ENCODE peak calls at places on chromosomes 4 and X, in seven cellular contexts. I, G, U, C, Q, R and O are unnamed samples. For H3K4me1, the result is how much of the 10 kb centered on the place peaks cover.

GRCh38 chr4:87910795-87911194 is 64.7 kb upstream of the SPP1 start:
- DNase-seq in U (no peak), G (no peak), I (no peak), Q (no peak), R (no peak), C (no peak), O (no peak)

GRCh38 chr4:76987153-76987562 is 37.6 kb downstream of the SEPTIN11 start:
- DNase-seq in G (no peak), U (peak), Q (no peak), I (peak), C (no peak), R (no peak), O (peak)

GRCh38 chr4:152399246-152399645 is 136.6 kb downstream of the FBXW7 start:
- DNase-seq in G (no peak), U (no peak), R (no peak), C (no peak), I (no peak), Q (no peak), O (no peak)

GRCh38 chrX:20315140-20315539 is 48.4 kb upstream of the RPS6KA3 start:
- DNase-seq in G (no peak), Q (no peak), R (no peak), C (no peak), I (no peak), U (no peak), O (no peak)

GRCh38 chrX:23554304-23554703 is 113.0 kb upstream of the PRDX4 start:
- DNase-seq in I (peak), U (peak), G (peak), C (no peak), Q (no peak), R (no peak), O (peak)

GRCh38 chrX:131977619-131978018 is 45.5 kb upstream of the STK26 start:
- DNase-seq in Q (no peak), R (no peak), I (no peak), C (no peak), G (no peak), U (no peak), O (peak)

GRCh38 chr4:70927502-70928139 is 25.5 kb downstream of the MOB1B start:
- DNase-seq in C (no peak), R (no peak), Q (no peak), U (no peak), G (no peak), I (no peak), O (no peak)

GRCh38 chrX:2928583-2929434 is at the start of gene ARSD:
- DNase-seq in Q (peak), C (peak), R (peak), G (peak), I (peak), U (peak), O (peak)

GRCh38 chr4:77172336-77172735 is 15.3 kb downstream of the CCNG2 start:
- DNase-seq in U (peak), C (no peak), Q (no peak), R (no peak), I (no peak), G (no peak), O (peak)

GRCh38 chrX:77788050-77788449 is 2.0 kb upstream of the ATRX start:
- DNase-seq in I (peak), C (no peak), U (peak), R (no peak), Q (no peak), G (no peak), O (peak)

GRCh38 chr4:145130788-145131398 is 32.8 kb downstream of the ABCE1 start:
- DNase-seq in R (peak), G (no peak), I (no peak), U (peak), Q (no peak), C (no peak), O (peak)

GRCh38 chr4:139603576-139604387 is 47.8 kb upstream of the SETD7 start:
- DNase-seq in C (no peak), R (peak), Q (no peak), U (peak), G (peak), I (peak), O (peak)

GRCh38 chr4:25810815-25811690 is 51.7 kb downstream of the SEL1L3 start:
- DNase-seq in I (no peak), U (peak), C (peak), G (no peak), R (peak), Q (no peak), O (no peak)

GRCh38 chrX:102339312-102340298 is 92.6 kb downstream of the NXF2 start:
- DNase-seq in R (no peak), G (no peak), I (no peak), C (peak), Q (no peak), U (no peak), O (no peak)

GRCh38 chr4:146522862-146523205 is 1.1 kb upstream of the SLC10A7 start:
- DNase-seq in C (no peak), G (no peak), U (peak), R (no peak), I (peak), Q (no peak), O (peak)

GRCh38 chrX:63128509-63128908 is 222.6 kb downstream of the SPIN4 start:
- DNase-seq in R (no peak), U (peak), C (no peak), G (no peak), I (peak), Q (no peak), O (no peak)

GRCh38 chr4:172515266-172515879 is 653.2 kb upstream of the GALNT7 start:
- DNase-seq in I (peak), U (peak), Q (peak), R (no peak), G (no peak), C (peak), O (peak)

GRCh38 chrX:16077811-16078210 is 45.6 kb upstream of the GRPR start:
- DNase-seq in R (no peak), U (no peak), C (no peak), G (no peak), Q (no peak), I (no peak), O (no peak)

GRCh38 chr4:102311912-102312311 is 33.4 kb downstream of the SLC39A8 start:
- DNase-seq in R (no peak), U (no peak), I (no peak), Q (no peak), C (no peak), G (no peak), O (no peak)

GRCh38 chr4:61200991-61201526 is 933 bp downstream of the ADGRL3 start:
- DNase-seq in C (peak), G (peak), R (no peak), U (no peak), Q (no peak), I (peak), O (peak)

GRCh38 chr4:40579983-40580382 is 49.7 kb downstream of the RBM47 start:
- DNase-seq in Q (no peak), I (no peak), G (no peak), C (no peak), R (no peak), U (peak), O (peak)

DNA sequence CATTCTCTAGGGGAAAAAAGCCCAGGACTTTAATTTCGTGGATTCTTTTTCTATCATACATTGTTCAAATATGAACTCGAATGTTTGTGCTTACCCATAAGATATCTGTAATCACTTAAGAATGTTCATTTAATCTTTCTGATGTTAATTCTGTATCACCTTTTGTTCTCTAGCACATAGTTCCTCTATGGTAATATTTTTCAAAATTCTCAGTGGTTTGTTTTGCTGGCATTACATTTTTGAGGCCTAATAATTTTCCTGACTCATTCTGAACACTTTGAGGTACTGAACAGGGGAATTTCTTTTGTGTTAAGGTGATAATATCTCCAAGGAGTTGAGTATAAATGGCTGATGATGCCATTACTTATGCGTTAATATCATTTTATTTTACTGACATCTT is 490.7 kb upstream of the PITX2 start:
- DNase-seq in G (no peak), I (no peak), C (no peak), U (no peak), Q (no peak), R (no peak), O (no peak)
- H3K18ac ChIP-seq in G (no peak), I (no peak), C (no peak), U (no peak), Q (no peak), R (no peak), O (no peak)

DNA sequence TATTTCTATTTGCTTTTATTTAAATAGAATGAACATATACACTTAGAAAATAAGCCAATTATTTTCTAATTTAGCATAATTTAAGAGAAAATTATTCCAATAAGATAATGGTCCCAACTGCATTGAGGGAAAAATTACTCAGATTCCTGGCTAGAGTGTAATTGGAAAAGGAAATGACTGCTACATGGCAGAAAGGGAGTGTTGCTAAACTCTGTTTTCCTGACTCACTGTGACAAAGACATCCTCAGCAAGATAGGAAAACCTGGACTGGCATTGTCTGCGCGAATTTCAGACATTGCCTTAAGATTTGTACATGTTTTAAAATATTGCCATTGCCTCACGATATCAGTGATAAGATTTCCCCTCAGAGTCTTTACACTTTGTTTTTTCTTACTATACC is 8.2 kb downstream of the TNIP3 start:
- DNase-seq in C (no peak), U (peak), I (peak), R (peak), Q (no peak), G (no peak), O (peak)
- H3K4me1 ChIP-seq in C (under half), U (under half), I (under half), R (under half), Q (under half), G (under half), O (under half)

GRCh38 chr4:57080781-57081650 is 29.2 kb downstream of the IGFBP7 start:
- DNase-seq in U (peak), R (no peak), G (no peak), C (no peak), Q (no peak), I (peak), O (peak)
- H3K18ac ChIP-seq in U (peak), R (peak), G (no peak), C (peak), Q (no peak), I (peak), O (peak)

GRCh38 chr4:7867191-7867590 is 72.5 kb downstream of the AFAP1 start:
- DNase-seq in C (no peak), Q (no peak), G (no peak), I (no peak), R (no peak), U (no peak), O (no peak)
- H3K4me1 ChIP-seq in C (under half), Q (under half), G (under half), I (under half), R (under half), U (under half), O (under half)

GRCh38 chr4:126768338-126768737 is 864.4 kb upstream of the INTU start:
- DNase-seq in U (no peak), R (no peak), G (no peak), Q (no peak), C (no peak), I (no peak), O (no peak)

GRCh38 chr4:126776361-126776760 is 856.4 kb upstream of the INTU start:
- DNase-seq in I (no peak), U (no peak), G (no peak), R (no peak), C (no peak), Q (no peak), O (no peak)

GRCh38 chr4:126777649-126778048 is 855.1 kb upstream of the INTU start:
- DNase-seq in U (peak), R (no peak), G (no peak), Q (no peak), I (no peak), C (no peak), O (peak)

GRCh38 chr4:126775485-126776106 is 857.2 kb upstream of the INTU start:
- DNase-seq in R (no peak), I (no peak), U (no peak), G (no peak), Q (no peak), C (no peak), O (no peak)

DNA sequence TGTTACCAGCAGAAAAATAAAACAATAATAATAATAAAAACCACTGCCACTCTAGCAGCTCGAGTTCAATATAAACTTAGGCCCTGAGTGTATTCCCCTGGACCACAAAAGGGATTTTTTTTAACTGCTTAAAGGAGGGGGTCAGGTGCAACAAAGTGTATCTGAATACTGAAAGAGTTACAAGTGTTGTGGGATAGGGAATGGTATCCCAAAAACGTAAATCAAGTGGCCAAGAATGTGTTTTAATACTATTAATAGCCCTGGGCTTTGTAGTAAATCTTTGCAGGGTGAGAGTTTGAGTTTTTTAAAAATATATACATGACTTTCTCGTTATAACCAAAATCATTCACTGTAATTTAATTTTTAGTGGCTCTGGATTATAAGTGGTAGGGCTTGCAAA is 860.1 kb upstream of the INTU start:
- DNase-seq in G (no peak), U (peak), Q (no peak), I (no peak), R (no peak), C (no peak), O (no peak)
- H3K18ac ChIP-seq in G (no peak), U (no peak), Q (no peak), I (no peak), R (no peak), C (no peak), O (no peak)

GRCh38 chrX:134544614-134545255 is 84.8 kb downstream of the HPRT1 start:
- DNase-seq in I (peak), C (peak), R (no peak), Q (no peak), U (no peak), G (no peak), O (no peak)

GRCh38 chrX:134545524-134545923 is 85.6 kb downstream of the HPRT1 start:
- DNase-seq in G (no peak), I (peak), Q (no peak), C (no peak), U (no peak), R (no peak), O (no peak)

GRCh38 chrX:134543201-134543797 is 83.3 kb downstream of the HPRT1 start:
- DNase-seq in C (no peak), G (no peak), I (no peak), Q (no peak), R (no peak), U (no peak), O (peak)

GRCh38 chrX:134544189-134544588 is 84.2 kb downstream of the HPRT1 start:
- DNase-seq in R (no peak), Q (no peak), U (no peak), I (no peak), C (no peak), G (no peak), O (no peak)

DNA sequence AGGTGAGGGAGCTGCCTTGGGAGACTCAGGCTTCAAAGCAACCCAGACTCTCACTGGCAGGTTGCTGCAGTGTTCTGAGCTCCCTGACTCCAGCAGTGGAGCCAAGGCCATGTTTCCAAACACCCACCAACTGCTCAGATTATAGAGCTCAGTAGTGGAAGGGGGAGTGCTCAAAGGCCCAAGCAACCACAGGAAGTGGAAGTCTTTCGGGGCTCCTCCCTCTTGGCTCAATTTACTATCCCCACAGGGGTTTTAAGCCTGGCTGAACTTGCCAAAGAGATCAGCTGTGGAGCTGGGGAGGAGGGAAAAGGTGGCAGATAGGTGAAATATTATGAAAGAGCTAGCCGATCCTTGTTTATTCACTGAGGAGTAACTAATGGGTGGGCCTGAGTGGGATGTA is 82.5 kb downstream of the HPRT1 start:
- DNase-seq in I (peak), Q (no peak), C (no peak), R (no peak), U (peak), G (no peak), O (peak)
- H3K4me1 ChIP-seq in I (under half), Q (under half), C (under half), R (under half), U (under half), G (under half), O (under half)

DNA sequence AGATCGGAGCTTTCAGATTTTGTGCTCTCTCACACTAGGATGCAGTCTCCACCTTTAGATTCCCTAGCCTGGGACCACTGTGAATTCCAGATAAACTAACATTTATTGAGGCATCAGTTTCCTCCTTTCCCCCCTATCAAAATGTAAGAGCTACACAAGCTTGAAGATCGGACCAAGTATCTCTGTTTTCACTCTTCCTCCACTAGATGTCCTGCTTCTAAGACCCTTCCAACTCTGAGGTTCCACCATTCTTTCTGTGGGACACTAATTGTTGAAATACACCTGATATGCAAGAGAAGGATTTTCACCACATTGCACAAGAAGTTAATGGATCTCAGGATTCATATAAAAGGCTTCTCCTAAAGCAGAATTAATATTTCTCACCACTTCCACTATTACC is 43.0 kb upstream of the PHOX2B start:
- DNase-seq in R (no peak), Q (no peak), G (no peak), I (peak), U (no peak), C (no peak), O (no peak)
- H3K18ac ChIP-seq in R (no peak), Q (no peak), G (no peak), I (no peak), U (no peak), C (no peak), O (no peak)

GRCh38 chr4:112156112-112156511 is 10.9 kb downstream of the FAM241A start:
- DNase-seq in R (no peak), C (no peak), G (no peak), U (no peak), I (no peak), Q (no peak), O (no peak)
- H3K4me1 ChIP-seq in R (under half), C (under half), G (under half), U (under half), I (under half), Q (under half), O (under half)

GRCh38 chrX:45479835-45480422 is 279.3 kb upstream of the DIPK2B start:
- DNase-seq in R (peak), Q (no peak), G (no peak), U (peak), I (peak), C (no peak), O (peak)

DNA sequence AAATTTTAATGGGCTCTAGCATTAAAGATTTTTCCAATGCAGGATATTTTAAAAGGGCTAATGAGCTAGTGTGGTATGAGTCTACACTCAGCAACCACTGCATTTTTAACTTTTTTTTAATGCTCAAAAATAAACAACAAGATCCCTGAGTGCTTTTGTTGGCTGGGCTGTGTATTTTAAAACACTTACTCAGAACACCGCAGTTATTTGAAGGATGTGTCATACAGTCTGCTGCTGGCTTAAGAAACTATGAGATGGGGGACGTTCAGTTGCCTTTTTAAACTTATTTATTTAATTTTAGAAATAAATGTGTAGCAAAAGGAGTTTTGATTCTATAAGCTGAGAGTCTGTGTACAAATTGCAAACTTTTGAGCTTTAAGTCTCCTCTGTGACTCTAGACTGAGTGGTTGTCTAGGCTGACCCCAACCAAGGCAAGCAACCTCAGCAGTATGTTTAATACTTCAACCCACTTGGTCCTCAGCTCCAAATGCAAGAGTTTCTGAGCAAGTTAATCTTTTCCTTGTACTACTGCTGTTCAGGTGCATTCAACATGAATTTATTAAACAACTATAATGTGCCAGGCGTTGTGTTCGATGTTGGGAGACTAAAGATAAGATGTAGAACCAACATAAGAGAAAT is 278.6 kb upstream of the DIPK2B start:
- DNase-seq in C (no peak), I (no peak), Q (no peak), R (peak), G (no peak), U (peak), O (peak)
- H3K18ac ChIP-seq in C (no peak), I (no peak), Q (no peak), R (no peak), G (no peak), U (peak), O (no peak)